ENCODE peak calls at places on chromosomes 3 and 15, in nine cellular contexts. E is GM12878; Z is body of pancreas; A is mucosa of descending colon; M is Peyer's patch; H is CD4-positive, alpha-beta T cell; I is brain microvascular endothelial cell; X is foreskin keratinocyte; P is PC-3. F is an unnamed sample.

GRCh38 chr15:64521726-64522164 is 61.4 kb downstream of the ZNF609 start:
- DNase-seq in E (no peak), Z (peak), A (no peak), M (no peak), H (no peak), I (peak), X (peak), P (peak), F (peak)

GRCh38 chr15:78162038-78162437 is 12.9 kb downstream of the IDH3A start:
- DNase-seq in E (no peak), Z (no peak), A (no peak), M (peak), H (peak), I (no peak), X (no peak), P (no peak), F (no peak)

GRCh38 chr3:9222956-9223639 is 26.3 kb downstream of the SRGAP3 start:
- DNase-seq in E (no peak), Z (no peak), A (no peak), M (no peak), H (no peak), I (no peak), X (no peak), P (peak), F (no peak)

GRCh38 chr15:40511093-40511471 is 40.3 kb downstream of the CHST14 start:
- DNase-seq in E (no peak), Z (peak), A (peak), M (peak), H (peak), I (no peak), X (peak), P (no peak), F (no peak)

GRCh38 chr15:31264534-31265089 is 62.0 kb upstream of the KLF13 start:
- DNase-seq in E (no peak), Z (no peak), A (no peak), M (no peak), H (no peak), I (no peak), X (no peak), P (no peak), F (no peak)

GRCh38 chr3:185929192-185930151 is 8.3 kb downstream of the TRA2B start:
- DNase-seq in E (no peak), Z (no peak), A (no peak), M (no peak), H (no peak), I (no peak), X (peak), P (no peak), F (peak)

GRCh38 chr3:108124337-108125150 is 33.7 kb upstream of the CD47 start:
- DNase-seq in E (peak), Z (no peak), A (peak), M (peak), H (peak), I (no peak), X (no peak), P (no peak), F (no peak)

GRCh38 chr15:83287541-83288027 is 3.1 kb upstream of the BNC1 start:
- DNase-seq in E (no peak), Z (no peak), A (no peak), M (no peak), H (no peak), I (peak), X (peak), P (peak), F (peak)

GRCh38 chr15:38671675-38672141 is 107.1 kb upstream of the RASGRP1 start:
- DNase-seq in E (peak), Z (no peak), A (no peak), M (peak), H (no peak), I (no peak), X (no peak), P (no peak), F (peak)

GRCh38 chr3:117084739-117085270 is 375.2 kb downstream of the TUSC7 start:
- DNase-seq in E (no peak), Z (no peak), A (no peak), M (no peak), H (no peak), I (no peak), X (no peak), P (no peak), F (no peak)

GRCh38 chr3:38617137-38617536 is 32.4 kb downstream of the SCN5A start:
- DNase-seq in E (no peak), Z (no peak), A (no peak), M (no peak), H (no peak), I (no peak), X (no peak), P (no peak), F (no peak)

GRCh38 chr3:155859859-155860258 is 5.6 kb upstream of the SLC33A1 start:
- DNase-seq in E (no peak), Z (no peak), A (no peak), M (no peak), H (no peak), I (no peak), X (no peak), P (peak), F (no peak)

GRCh38 chr15:32923176-32923575 is 205.4 kb downstream of the GREM1 start:
- DNase-seq in E (no peak), Z (no peak), A (no peak), M (no peak), H (no peak), I (no peak), X (no peak), P (no peak), F (no peak)

GRCh38 chr3:111801697-111802655 is 57.1 kb upstream of the PHLDB2 start:
- DNase-seq in E (no peak), Z (peak), A (peak), M (no peak), H (no peak), I (peak), X (peak), P (peak), F (peak)

GRCh38 chr15:43514241-43515057 is 3.0 kb upstream of the MAP1A start:
- DNase-seq in E (no peak), Z (peak), A (no peak), M (no peak), H (no peak), I (no peak), X (no peak), P (peak), F (no peak)

GRCh38 chr15:92333709-92334108 is 60.0 kb upstream of the ST8SIA2 start:
- DNase-seq in E (no peak), Z (no peak), A (no peak), M (no peak), H (no peak), I (no peak), X (no peak), P (no peak), F (no peak)

GRCh38 chr3:78908236-78908635 is 859.6 kb downstream of the ROBO1 start:
- DNase-seq in E (no peak), Z (no peak), A (no peak), M (no peak), H (no peak), I (no peak), X (no peak), P (no peak), F (no peak)

GRCh38 chr3:35760147-35760546 is 120.8 kb downstream of the ARPP21 start:
- DNase-seq in E (no peak), Z (no peak), A (no peak), M (no peak), H (no peak), I (no peak), X (no peak), P (no peak), F (no peak)

GRCh38 chr3:126554560-126555525 is 3.9 kb downstream of the C3orf22 start:
- DNase-seq in E (no peak), Z (peak), A (peak), M (no peak), H (no peak), I (no peak), X (no peak), P (no peak), F (no peak)

GRCh38 chr15:60507596-60508424 is 28.9 kb upstream of the ICE2 start:
- DNase-seq in E (peak), Z (peak), A (peak), M (peak), H (no peak), I (peak), X (peak), P (peak), F (peak)

GRCh38 chr3:40736943-40737342 is 212.2 kb downstream of the ZNF621 start:
- DNase-seq in E (no peak), Z (no peak), A (no peak), M (no peak), H (no peak), I (no peak), X (no peak), P (no peak), F (no peak)

GRCh38 chr3:157700405-157700804 is 197.2 kb upstream of the VEPH1 start:
- DNase-seq in E (no peak), Z (no peak), A (no peak), M (no peak), H (no peak), I (no peak), X (no peak), P (peak), F (no peak)

GRCh38 chr15:70301396-70301795 is 203.7 kb upstream of the TLE3 start:
- DNase-seq in E (no peak), Z (no peak), A (no peak), M (no peak), H (no peak), I (no peak), X (no peak), P (no peak), F (no peak)

DNA sequence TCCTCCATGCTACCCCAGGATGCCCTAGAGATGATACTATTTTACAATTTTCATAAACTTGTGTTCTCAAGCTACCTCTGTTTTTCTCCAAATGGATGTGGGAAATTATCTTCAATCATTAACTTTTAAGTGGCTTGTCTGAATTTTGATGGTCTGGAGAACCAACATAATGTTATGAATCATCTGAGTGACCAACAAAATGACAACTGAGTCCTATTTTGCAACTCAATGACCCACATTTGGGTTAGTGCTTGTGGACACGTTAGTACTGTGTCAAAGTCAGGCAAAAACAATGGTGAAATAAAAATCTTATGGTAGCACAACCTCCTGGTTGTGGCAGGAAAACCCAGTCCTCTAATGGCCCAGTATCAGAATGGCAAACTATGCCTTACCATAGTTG is 352.4 kb upstream of the ZNF385D start:
- DNase-seq in E (no peak), Z (no peak), A (no peak), M (no peak), H (no peak), I (no peak), X (no peak), P (no peak), F (no peak)
- TF ChIP-seq CTCF in E (no peak), Z (no peak), A (no peak), M (no peak), H (no peak), I (no peak), X (no peak), P (no peak), F (no peak)

GRCh38 chr15:89377842-89378698 is 43.4 kb upstream of the POLG start:
- DNase-seq in E (no peak), Z (no peak), A (no peak), M (no peak), H (no peak), I (no peak), X (peak), P (peak), F (peak)
- TF ChIP-seq CTCF in E (no peak), Z (no peak), A (no peak), M (no peak), H (no peak), I (no peak), X (no peak), P (no peak), F (no peak)

GRCh38 chr3:52240059-52240885 is 1.3 kb upstream of the TWF2 start:
- DNase-seq in E (no peak), Z (peak), A (peak), M (peak), H (no peak), I (peak), X (peak), P (peak), F (peak)
- TF ChIP-seq CTCF in E (peak), Z (no peak), A (no peak), M (no peak), H (no peak), I (peak), X (peak), P (no peak), F (peak)

GRCh38 chr3:50503947-50504346 is 513 bp upstream of the CACNA2D2 start:
- DNase-seq in E (no peak), Z (no peak), A (no peak), M (no peak), H (no peak), I (no peak), X (no peak), P (no peak), F (no peak)

GRCh38 chr3:50502225-50502583 is 1.2 kb downstream of the CACNA2D2 start:
- DNase-seq in E (no peak), Z (no peak), A (no peak), M (no peak), H (no peak), I (no peak), X (no peak), P (no peak), F (no peak)

GRCh38 chr3:50504681-50505080 is 1.2 kb upstream of the CACNA2D2 start:
- DNase-seq in E (no peak), Z (no peak), A (no peak), M (no peak), H (no peak), I (no peak), X (no peak), P (no peak), F (no peak)

GRCh38 chr3:50502584-50503423 is 630 bp downstream of the CACNA2D2 start:
- DNase-seq in E (no peak), Z (no peak), A (no peak), M (no peak), H (no peak), I (no peak), X (no peak), P (no peak), F (no peak)

GRCh38 chr3:50503504-50503903 is at the start of gene CACNA2D2:
- DNase-seq in E (no peak), Z (peak), A (peak), M (peak), H (peak), I (no peak), X (no peak), P (peak), F (no peak)
- TF ChIP-seq CTCF in E (no peak), Z (no peak), A (no peak), M (no peak), H (no peak), I (no peak), X (no peak), P (no peak), F (no peak)